ENCODE peak calls at places on chromosomes 12 and 14, in four cellular contexts. S is cardiac muscle cell, R is fibroblast of villous mesenchyme, K is uterus. A is an unnamed sample.

GRCh38 chr12:124923906-124924734 is 9.7 kb upstream of the UBC start:
- DNase-seq in K (no peak), R (peak), S (no peak), A (peak)

GRCh38 chr14:91980157-91980556 is 32.7 kb upstream of the FBLN5 start:
- DNase-seq in R (peak), S (no peak), K (no peak), A (peak)

GRCh38 chr14:80621701-80622100 is 319.8 kb downstream of the CEP128 start:
- DNase-seq in R (peak), K (no peak), S (no peak), A (peak)

GRCh38 chr12:131116437-131117117 is 162.9 kb downstream of the ADGRD1 start:
- DNase-seq in K (peak), S (peak), R (peak), A (peak)

GRCh38 chr12:24125280-24125679 is 175.8 kb upstream of the SOX5 start:
- DNase-seq in R (no peak), K (no peak), S (no peak), A (no peak)

GRCh38 chr12:131896811-131897270 is 2.4 kb downstream of the ULK1 start:
- DNase-seq in R (no peak), K (peak), S (no peak), A (no peak)

GRCh38 chr12:111298583-111299436 is 70.1 kb downstream of the PHETA1 start:
- DNase-seq in R (peak), S (peak), K (no peak), A (peak)

GRCh38 chr12:102374190-102374589 is 106.2 kb downstream of the IGF1 start:
- DNase-seq in K (no peak), R (peak), S (no peak), A (no peak)

GRCh38 chr12:14995583-14996425 is 23.0 kb downstream of the PDE6H start:
- DNase-seq in R (peak), S (peak), K (no peak), A (peak)

GRCh38 chr12:12889701-12890100 is 1.7 kb upstream of the GPRC5A start:
- DNase-seq in R (no peak), K (no peak), S (no peak), A (no peak)

GRCh38 chr14:22561661-22562579 is 27.1 kb downstream of the DAD1 start:
- DNase-seq in S (no peak), R (no peak), K (no peak), A (no peak)

GRCh38 chr12:132593938-132594358 is 16.4 kb downstream of the LRCOL1 start:
- DNase-seq in R (peak), S (peak), K (peak), A (peak)

GRCh38 chr14:64190974-64191502 is 103.1 kb downstream of the ESR2 start:
- DNase-seq in K (no peak), R (no peak), S (no peak), A (peak)

GRCh38 chr12:25690996-25691864 is 138.1 kb upstream of the LMNTD1 start:
- DNase-seq in R (no peak), K (no peak), S (no peak), A (peak)

GRCh38 chr14:103144085-103144484 is 20.8 kb downstream of the TNFAIP2 start:
- DNase-seq in K (no peak), S (no peak), R (peak), A (peak)

GRCh38 chr12:20392339-20392738 is 24.0 kb downstream of the PDE3A start:
- DNase-seq in S (no peak), K (no peak), R (no peak), A (no peak)

GRCh38 chr14:52272375-52272774 is 4.9 kb downstream of the PTGDR start:
- DNase-seq in S (peak), K (no peak), R (peak), A (peak)

GRCh38 chr12:5577239-5577638 is 145.3 kb downstream of the NTF3 start:
- DNase-seq in S (peak), R (no peak), K (no peak), A (no peak)

GRCh38 chr14:33676135-33676566 is 274.7 kb downstream of the EGLN3 start:
- DNase-seq in K (no peak), S (peak), R (peak), A (peak)
- TF ChIP-seq CTCF in K (no peak), S (peak), R (peak), A (peak)

DNA sequence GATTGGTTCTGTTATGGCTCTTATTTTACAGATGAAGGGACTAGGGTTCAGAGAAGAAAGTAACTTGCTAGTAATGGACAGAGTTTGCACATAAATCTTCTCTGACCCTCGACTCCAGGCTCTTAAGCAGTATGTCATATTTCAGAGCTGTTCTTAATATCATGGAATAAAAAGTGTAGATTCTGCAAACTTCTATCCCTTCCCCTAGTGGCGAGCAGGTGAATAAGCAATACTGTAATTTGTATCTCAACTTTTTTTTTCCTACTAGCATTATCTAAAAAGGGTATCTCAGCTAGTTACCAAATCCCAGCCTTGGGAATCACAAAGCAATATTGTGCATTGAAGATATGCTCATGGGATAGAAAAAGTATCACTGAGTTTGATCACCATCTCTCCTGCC is 83.2 kb downstream of the ANO4 start:
- DNase-seq in S (no peak), K (no peak), R (no peak), A (no peak)
- TF ChIP-seq CTCF in S (peak), K (no peak), R (peak), A (peak)

GRCh38 chr14:68208726-68209125 is 389.1 kb downstream of the RAD51B start:
- DNase-seq in K (no peak), R (no peak), S (no peak), A (no peak)
- TF ChIP-seq CTCF in K (no peak), R (no peak), S (no peak), A (no peak)

GRCh38 chr12:107736914-107737313 is 24.0 kb downstream of the PRDM4 start:
- DNase-seq in K (no peak), S (no peak), R (no peak), A (no peak)
- TF ChIP-seq CTCF in K (no peak), S (no peak), R (no peak), A (no peak)

GRCh38 chr14:75566321-75566720 is 12.1 kb upstream of the FLVCR2 start:
- DNase-seq in S (no peak), K (no peak), R (no peak), A (peak)
- TF ChIP-seq CTCF in S (no peak), K (no peak), R (no peak), A (no peak)

DNA sequence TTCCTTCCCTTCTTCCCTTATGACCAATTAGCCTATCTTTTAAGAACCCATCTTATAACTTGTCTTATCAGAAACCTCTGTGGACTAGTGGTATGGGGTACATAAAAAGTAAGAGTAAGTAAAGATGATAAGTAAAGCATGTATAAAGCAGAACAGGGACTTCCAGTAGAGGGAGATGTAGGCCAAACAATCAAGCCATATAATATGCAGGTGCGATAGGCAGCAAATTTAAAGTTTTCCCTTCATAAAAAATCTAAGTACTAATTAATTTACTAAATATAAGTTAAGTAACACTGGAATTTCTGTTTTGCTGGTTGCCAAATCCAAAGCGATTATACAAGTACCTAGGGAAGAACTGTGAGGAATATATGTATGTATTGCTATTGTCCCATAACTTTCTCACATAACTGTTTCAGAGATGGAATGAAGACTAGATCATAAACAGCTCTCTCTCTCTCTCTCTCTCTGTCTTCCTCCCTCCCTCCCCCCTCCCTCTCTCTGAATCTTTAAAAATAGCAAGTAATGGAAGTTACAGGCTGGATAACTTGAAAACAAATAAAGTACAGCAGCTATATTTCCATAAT is 25.7 kb downstream of the METTL25 start:
- DNase-seq in R (peak), S (peak), K (no peak), A (peak)
- TF ChIP-seq CTCF in R (peak), S (peak), K (no peak), A (peak)

DNA sequence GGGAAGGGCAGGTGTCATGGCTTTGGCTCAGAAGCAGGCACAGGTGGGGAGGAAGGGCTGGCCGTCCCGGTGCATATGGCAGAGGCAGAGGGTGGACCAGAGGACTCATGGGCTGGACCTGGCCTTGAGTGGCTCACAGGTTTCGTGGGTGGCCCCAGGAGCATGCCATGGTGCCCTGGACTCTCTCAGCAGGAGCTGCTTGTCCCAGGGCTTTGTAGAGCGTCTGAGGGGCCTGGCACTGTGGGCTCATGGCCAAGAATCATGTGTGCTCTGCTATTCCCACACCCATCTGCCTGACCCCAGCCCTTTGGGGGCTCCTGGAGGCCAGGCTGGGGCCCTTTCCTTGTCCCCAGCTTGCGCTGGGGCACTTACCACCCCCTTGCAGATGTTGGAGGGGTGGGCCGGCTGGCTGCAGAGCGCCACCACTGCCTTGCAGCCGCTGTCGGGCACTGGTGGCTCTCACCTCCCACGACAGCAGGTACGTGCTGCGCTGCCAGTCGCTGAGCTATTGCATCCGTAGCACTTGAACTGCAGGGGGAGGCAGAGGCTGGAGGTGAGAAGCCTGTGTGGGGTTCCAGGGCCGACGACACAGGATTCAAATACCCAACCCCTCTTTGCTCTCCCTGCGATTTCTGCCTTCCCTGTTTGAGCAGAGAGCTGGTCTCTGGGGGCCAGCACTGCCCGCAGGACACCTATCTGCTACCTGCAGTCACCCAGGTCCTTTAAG is 187.4 kb upstream of the PRMT8 start:
- DNase-seq in K (no peak), R (no peak), S (peak), A (no peak)
- TF ChIP-seq CTCF in K (no peak), R (no peak), S (no peak), A (peak)

DNA sequence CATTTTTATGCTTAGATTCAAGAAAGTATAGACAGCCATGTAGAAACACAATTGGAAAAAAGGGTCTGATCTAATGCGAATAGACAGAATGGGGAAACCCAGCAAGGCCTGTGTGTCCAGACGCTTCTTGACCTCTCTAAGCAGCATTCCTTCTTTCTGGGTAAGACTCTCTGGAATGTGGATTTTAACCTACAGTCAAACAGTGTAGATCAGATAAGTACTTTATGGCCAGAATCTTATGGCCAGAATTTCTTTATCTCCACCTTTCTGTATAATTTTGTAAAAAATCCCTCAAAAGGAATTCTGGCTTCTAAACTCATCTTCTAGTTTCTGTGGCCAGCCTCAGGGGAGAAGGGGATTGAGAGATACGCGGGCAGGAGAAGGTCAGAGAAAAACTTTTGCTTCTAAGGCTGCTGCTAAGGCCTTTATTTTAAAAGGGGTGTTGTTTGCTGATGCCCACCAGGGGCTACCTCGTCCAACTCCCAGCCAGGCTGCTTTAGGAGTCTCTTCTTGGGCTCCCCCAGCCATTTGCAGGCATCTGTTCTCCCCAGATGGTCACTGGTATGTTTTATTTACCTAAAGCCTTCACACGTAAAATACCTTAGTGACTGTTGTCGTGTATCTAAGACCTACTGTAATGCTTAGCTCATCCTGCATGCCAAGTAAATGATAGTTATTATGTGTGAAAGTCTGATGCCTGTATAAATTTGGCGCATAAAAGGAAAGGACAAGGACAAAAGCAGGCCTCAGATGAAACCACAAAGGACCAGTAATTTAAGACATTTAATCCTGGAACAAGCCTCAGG is 68.4 kb downstream of the ANO6 start:
- DNase-seq in K (no peak), S (peak), R (peak), A (peak)
- TF ChIP-seq CTCF in K (no peak), S (peak), R (peak), A (peak)